ENCODE peak calls at places on chromosomes 13 and 19, in nine cellular contexts. One of them, this sample, is unnamed.

GRCh38 chr19:55693336-55693974 is 18.4 kb downstream of the EPN1 start:
- DNase-seq in heart left ventricle: no peak
- DNase-seq in ascending aorta: no peak
- DNase-seq in foreskin fibroblast: no peak
- DNase-seq in BE2C: no peak
- DNase-seq in suprapubic skin: no peak
- DNase-seq in CD8-positive, alpha-beta T cell: no peak
- DNase-seq in RWPE2: no peak
- DNase-seq in breast epithelium: no peak
- DNase-seq in this sample: peak

GRCh38 chr13:72530471-72530870 is 197.0 kb downstream of the MZT1 start:
- DNase-seq in heart left ventricle: no peak
- DNase-seq in ascending aorta: no peak
- DNase-seq in foreskin fibroblast: no peak
- DNase-seq in BE2C: no peak
- DNase-seq in suprapubic skin: no peak
- DNase-seq in CD8-positive, alpha-beta T cell: no peak
- DNase-seq in RWPE2: no peak
- DNase-seq in breast epithelium: no peak
- DNase-seq in this sample: no peak

GRCh38 chr13:48235814-48236135 is 2.8 kb downstream of the ITM2B start:
- DNase-seq in heart left ventricle: no peak
- DNase-seq in ascending aorta: no peak
- DNase-seq in foreskin fibroblast: no peak
- DNase-seq in BE2C: no peak
- DNase-seq in suprapubic skin: no peak
- DNase-seq in CD8-positive, alpha-beta T cell: no peak
- DNase-seq in RWPE2: no peak
- DNase-seq in breast epithelium: no peak
- DNase-seq in this sample: no peak

GRCh38 chr19:39544201-39544903 is 4.4 kb upstream of the EID2 start:
- DNase-seq in heart left ventricle: no peak
- DNase-seq in ascending aorta: no peak
- DNase-seq in foreskin fibroblast: peak
- DNase-seq in BE2C: no peak
- DNase-seq in suprapubic skin: no peak
- DNase-seq in CD8-positive, alpha-beta T cell: no peak
- DNase-seq in RWPE2: no peak
- DNase-seq in breast epithelium: no peak
- DNase-seq in this sample: no peak

GRCh38 chr19:43913383-43913782 is 21.7 kb downstream of the ZNF45 start:
- DNase-seq in heart left ventricle: no peak
- DNase-seq in ascending aorta: no peak
- DNase-seq in foreskin fibroblast: no peak
- DNase-seq in BE2C: no peak
- DNase-seq in suprapubic skin: no peak
- DNase-seq in CD8-positive, alpha-beta T cell: no peak
- DNase-seq in RWPE2: no peak
- DNase-seq in breast epithelium: no peak
- DNase-seq in this sample: no peak

GRCh38 chr19:9956956-9957355 is 20.6 kb upstream of the OLFM2 start:
- DNase-seq in heart left ventricle: no peak
- DNase-seq in ascending aorta: no peak
- DNase-seq in foreskin fibroblast: peak
- DNase-seq in BE2C: no peak
- DNase-seq in suprapubic skin: no peak
- DNase-seq in CD8-positive, alpha-beta T cell: no peak
- DNase-seq in RWPE2: no peak
- DNase-seq in breast epithelium: no peak
- DNase-seq in this sample: no peak

GRCh38 chr19:12034610-12035009 is 869 bp downstream of the ZNF433 start:
- DNase-seq in heart left ventricle: no peak
- DNase-seq in ascending aorta: no peak
- DNase-seq in foreskin fibroblast: peak
- DNase-seq in BE2C: no peak
- DNase-seq in suprapubic skin: no peak
- DNase-seq in CD8-positive, alpha-beta T cell: no peak
- DNase-seq in RWPE2: no peak
- DNase-seq in breast epithelium: no peak
- DNase-seq in this sample: no peak

GRCh38 chr13:110157718-110158117 is 149.2 kb downstream of the COL4A1 start:
- DNase-seq in heart left ventricle: no peak
- DNase-seq in ascending aorta: no peak
- DNase-seq in foreskin fibroblast: no peak
- DNase-seq in BE2C: no peak
- DNase-seq in suprapubic skin: no peak
- DNase-seq in CD8-positive, alpha-beta T cell: no peak
- DNase-seq in RWPE2: no peak
- DNase-seq in breast epithelium: no peak
- DNase-seq in this sample: no peak

GRCh38 chr19:46975918-46976782 is 43.5 kb upstream of the NPAS1 start:
- DNase-seq in heart left ventricle: peak
- DNase-seq in ascending aorta: peak
- DNase-seq in foreskin fibroblast: peak
- DNase-seq in BE2C: peak
- DNase-seq in suprapubic skin: peak
- DNase-seq in CD8-positive, alpha-beta T cell: no peak
- DNase-seq in RWPE2: no peak
- DNase-seq in breast epithelium: peak
- DNase-seq in this sample: peak

GRCh38 chr19:1004803-1005664 is 4.8 kb downstream of the GRIN3B start:
- DNase-seq in heart left ventricle: no peak
- DNase-seq in ascending aorta: no peak
- DNase-seq in foreskin fibroblast: no peak
- DNase-seq in BE2C: no peak
- DNase-seq in suprapubic skin: no peak
- DNase-seq in CD8-positive, alpha-beta T cell: no peak
- DNase-seq in RWPE2: no peak
- DNase-seq in breast epithelium: no peak
- DNase-seq in this sample: peak

GRCh38 chr19:31262673-31263308 is 86.4 kb downstream of the TSHZ3 start:
- DNase-seq in heart left ventricle: no peak
- DNase-seq in ascending aorta: no peak
- DNase-seq in foreskin fibroblast: peak
- DNase-seq in BE2C: no peak
- DNase-seq in suprapubic skin: no peak
- DNase-seq in CD8-positive, alpha-beta T cell: no peak
- DNase-seq in RWPE2: no peak
- DNase-seq in breast epithelium: peak
- DNase-seq in this sample: peak

GRCh38 chr19:50814883-50815282 is 8.7 kb downstream of the KLK1 start:
- DNase-seq in heart left ventricle: no peak
- DNase-seq in ascending aorta: no peak
- DNase-seq in foreskin fibroblast: no peak
- DNase-seq in BE2C: no peak
- DNase-seq in suprapubic skin: no peak
- DNase-seq in CD8-positive, alpha-beta T cell: no peak
- DNase-seq in RWPE2: no peak
- DNase-seq in breast epithelium: no peak
- DNase-seq in this sample: no peak

DNA sequence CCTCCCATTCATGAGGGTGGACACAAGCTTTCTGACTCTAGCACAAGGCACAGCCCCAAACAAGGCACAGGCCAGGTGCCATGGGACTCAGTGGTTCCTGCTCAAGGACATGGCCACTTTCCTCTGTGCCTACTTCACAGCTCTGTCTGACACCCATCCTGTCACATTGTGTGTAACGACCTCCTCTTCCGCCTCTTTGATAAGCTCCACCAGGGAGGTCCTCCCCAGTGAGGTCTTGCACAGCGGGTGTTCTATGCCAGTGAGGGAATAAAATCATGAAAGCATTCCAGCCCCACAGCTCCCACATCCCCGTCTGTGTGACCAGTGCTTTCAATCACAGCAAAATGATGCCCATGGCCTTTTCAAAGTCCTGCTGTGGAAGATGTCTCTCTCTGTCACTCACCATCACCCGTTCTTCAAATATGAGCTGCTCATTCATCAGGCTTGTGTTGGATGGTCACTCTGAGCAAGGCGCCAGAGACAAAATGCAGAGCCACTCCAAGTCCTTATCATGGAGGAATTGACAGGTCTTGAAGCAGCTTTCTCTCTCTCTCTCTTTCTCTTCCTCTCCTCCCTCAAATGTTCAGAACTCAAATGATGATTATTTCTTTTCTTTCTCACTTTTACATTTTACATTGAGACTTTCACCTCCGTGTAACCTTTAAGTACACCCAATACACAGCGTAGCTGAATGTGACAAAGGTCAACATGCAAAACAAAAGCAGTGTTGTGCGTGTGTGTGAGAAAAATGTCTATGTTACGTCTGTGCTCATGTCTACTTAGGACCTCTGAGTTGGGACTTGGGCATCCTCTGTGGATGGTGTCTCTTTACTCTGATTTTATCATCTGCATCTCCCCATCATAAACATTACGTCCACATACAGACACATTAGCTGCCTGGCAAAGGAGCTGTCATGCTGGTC is 8.0 kb upstream of the SPATA13 start:
- DNase-seq in heart left ventricle: no peak
- DNase-seq in ascending aorta: no peak
- DNase-seq in foreskin fibroblast: no peak
- DNase-seq in BE2C: no peak
- DNase-seq in suprapubic skin: no peak
- DNase-seq in CD8-positive, alpha-beta T cell: no peak
- DNase-seq in RWPE2: no peak
- DNase-seq in breast epithelium: no peak
- DNase-seq in this sample: no peak
- TF ChIP-seq CTCF in heart left ventricle: no peak
- TF ChIP-seq CTCF in ascending aorta: no peak
- TF ChIP-seq CTCF in foreskin fibroblast: no peak
- TF ChIP-seq CTCF in BE2C: no peak
- TF ChIP-seq CTCF in suprapubic skin: no peak
- TF ChIP-seq CTCF in CD8-positive, alpha-beta T cell: no peak
- TF ChIP-seq CTCF in RWPE2: no peak
- TF ChIP-seq CTCF in breast epithelium: no peak
- TF ChIP-seq CTCF in this sample: no peak

DNA sequence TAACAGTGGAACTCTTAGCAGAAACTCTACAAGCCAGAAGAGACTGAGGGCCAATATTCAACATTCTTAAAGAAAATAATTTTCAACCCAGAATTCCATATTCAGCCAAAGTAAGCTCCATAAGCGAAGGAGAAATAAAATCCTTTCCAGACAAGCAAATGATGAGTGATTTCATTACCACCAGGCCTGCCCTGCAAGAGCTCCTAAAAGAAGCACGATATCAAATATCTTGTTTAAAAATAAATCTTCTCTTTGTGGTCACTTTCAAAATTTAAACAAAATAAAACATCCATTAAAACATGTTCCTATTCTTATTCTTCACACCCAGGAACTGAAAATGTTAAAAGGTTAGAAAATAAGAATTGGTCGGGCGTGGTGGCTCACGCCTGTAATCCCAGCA is 13.7 kb downstream of the MICU2 start:
- DNase-seq in heart left ventricle: no peak
- DNase-seq in ascending aorta: no peak
- DNase-seq in foreskin fibroblast: no peak
- DNase-seq in BE2C: no peak
- DNase-seq in suprapubic skin: no peak
- DNase-seq in CD8-positive, alpha-beta T cell: no peak
- DNase-seq in RWPE2: no peak
- DNase-seq in breast epithelium: no peak
- DNase-seq in this sample: no peak
- H3K4me3 ChIP-seq in heart left ventricle: no peak
- H3K4me3 ChIP-seq in ascending aorta: no peak
- H3K4me3 ChIP-seq in foreskin fibroblast: no peak
- H3K4me3 ChIP-seq in BE2C: no peak
- H3K4me3 ChIP-seq in suprapubic skin: no peak
- H3K4me3 ChIP-seq in CD8-positive, alpha-beta T cell: no peak
- H3K4me3 ChIP-seq in RWPE2: no peak
- H3K4me3 ChIP-seq in breast epithelium: no peak
- H3K4me3 ChIP-seq in this sample: no peak

GRCh38 chr13:26325876-26326275 is 71.9 kb downstream of the CDK8 start:
- DNase-seq in heart left ventricle: no peak
- DNase-seq in ascending aorta: no peak
- DNase-seq in foreskin fibroblast: no peak
- DNase-seq in BE2C: no peak
- DNase-seq in suprapubic skin: no peak
- DNase-seq in CD8-positive, alpha-beta T cell: no peak
- DNase-seq in RWPE2: no peak
- DNase-seq in breast epithelium: no peak
- DNase-seq in this sample: no peak

GRCh38 chr13:26328326-26328725 is 74.4 kb downstream of the CDK8 start:
- DNase-seq in heart left ventricle: no peak
- DNase-seq in ascending aorta: no peak
- DNase-seq in foreskin fibroblast: no peak
- DNase-seq in BE2C: no peak
- DNase-seq in suprapubic skin: no peak
- DNase-seq in CD8-positive, alpha-beta T cell: no peak
- DNase-seq in RWPE2: no peak
- DNase-seq in breast epithelium: no peak
- DNase-seq in this sample: no peak

GRCh38 chr13:26324867-26325266 is 70.9 kb downstream of the CDK8 start:
- DNase-seq in heart left ventricle: no peak
- DNase-seq in ascending aorta: no peak
- DNase-seq in foreskin fibroblast: no peak
- DNase-seq in BE2C: no peak
- DNase-seq in suprapubic skin: no peak
- DNase-seq in CD8-positive, alpha-beta T cell: no peak
- DNase-seq in RWPE2: no peak
- DNase-seq in breast epithelium: no peak
- DNase-seq in this sample: no peak

GRCh38 chr13:26327905-26328304 is 74.0 kb downstream of the CDK8 start:
- DNase-seq in heart left ventricle: no peak
- DNase-seq in ascending aorta: no peak
- DNase-seq in foreskin fibroblast: no peak
- DNase-seq in BE2C: no peak
- DNase-seq in suprapubic skin: no peak
- DNase-seq in CD8-positive, alpha-beta T cell: no peak
- DNase-seq in RWPE2: no peak
- DNase-seq in breast epithelium: no peak
- DNase-seq in this sample: no peak

GRCh38 chr13:26326562-26326961 is 72.6 kb downstream of the CDK8 start:
- DNase-seq in heart left ventricle: no peak
- DNase-seq in ascending aorta: no peak
- DNase-seq in foreskin fibroblast: no peak
- DNase-seq in BE2C: no peak
- DNase-seq in suprapubic skin: no peak
- DNase-seq in CD8-positive, alpha-beta T cell: no peak
- DNase-seq in RWPE2: no peak
- DNase-seq in breast epithelium: no peak
- DNase-seq in this sample: no peak
- TF ChIP-seq CTCF in heart left ventricle: no peak
- TF ChIP-seq CTCF in ascending aorta: no peak
- TF ChIP-seq CTCF in foreskin fibroblast: no peak
- TF ChIP-seq CTCF in BE2C: no peak
- TF ChIP-seq CTCF in suprapubic skin: no peak
- TF ChIP-seq CTCF in CD8-positive, alpha-beta T cell: no peak
- TF ChIP-seq CTCF in RWPE2: no peak
- TF ChIP-seq CTCF in breast epithelium: no peak
- TF ChIP-seq CTCF in this sample: no peak

DNA sequence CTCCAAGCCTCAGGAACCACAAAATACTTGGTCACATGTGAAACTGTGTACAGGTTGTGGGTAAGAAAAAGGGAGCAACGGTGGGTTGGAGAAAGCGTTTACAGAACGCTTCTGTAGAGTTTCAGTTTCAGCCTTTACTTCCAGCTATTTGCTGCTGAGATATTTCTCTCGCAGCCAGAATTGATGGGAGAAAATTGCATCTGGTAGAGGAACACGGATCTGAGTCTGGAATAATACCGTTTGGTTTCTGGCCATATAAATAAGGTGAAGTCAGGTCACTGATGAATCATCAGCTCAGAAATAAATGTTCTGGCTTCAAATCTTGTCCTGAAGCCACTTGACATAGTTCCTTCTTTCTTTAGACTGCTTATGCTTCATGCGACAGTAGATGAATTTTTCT is 20.3 kb upstream of the RFC3 start:
- DNase-seq in heart left ventricle: no peak
- DNase-seq in ascending aorta: no peak
- DNase-seq in foreskin fibroblast: peak
- DNase-seq in BE2C: no peak
- DNase-seq in suprapubic skin: no peak
- DNase-seq in CD8-positive, alpha-beta T cell: no peak
- DNase-seq in RWPE2: no peak
- DNase-seq in breast epithelium: no peak
- DNase-seq in this sample: no peak
- H3K4me3 ChIP-seq in heart left ventricle: no peak
- H3K4me3 ChIP-seq in ascending aorta: peak
- H3K4me3 ChIP-seq in foreskin fibroblast: no peak
- H3K4me3 ChIP-seq in BE2C: peak
- H3K4me3 ChIP-seq in suprapubic skin: peak
- H3K4me3 ChIP-seq in CD8-positive, alpha-beta T cell: no peak
- H3K4me3 ChIP-seq in RWPE2: no peak
- H3K4me3 ChIP-seq in breast epithelium: peak
- H3K4me3 ChIP-seq in this sample: no peak